ENCODE peak calls at places on chromosomes 6 and 20, in eight cellular contexts. J is endothelial cell of umbilical vein, L is spleen, U is kidney epithelial cell, M is upper lobe of right lung, S is bronchial epithelial cell, R is AG10803, E is MM.1S. O is an unnamed sample.

GRCh38 chr20:24648919-24649318 is 179.5 kb downstream of the SYNDIG1 start:
- DNase-seq in J (no peak), L (peak), U (no peak), M (no peak), S (no peak), R (no peak), E (no peak), O (no peak)

GRCh38 chr20:1775117-1775516 is 117.5 kb upstream of the SIRPG start:
- DNase-seq in J (no peak), L (no peak), U (no peak), M (no peak), S (peak), R (peak), E (no peak), O (no peak)

GRCh38 chr6:140485740-140486467 is 1111.5 kb upstream of the CITED2 start:
- DNase-seq in J (peak), L (no peak), U (peak), M (peak), S (peak), R (peak), E (no peak), O (peak)

GRCh38 chr6:34792605-34793500 is 970 bp downstream of the BLTP3A start:
- DNase-seq in J (peak), L (peak), U (no peak), M (no peak), S (peak), R (peak), E (peak), O (peak)

GRCh38 chr20:34220581-34220980 is 20.6 kb upstream of the ASIP start:
- DNase-seq in J (peak), L (no peak), U (no peak), M (no peak), S (peak), R (peak), E (no peak), O (no peak)

GRCh38 chr6:105593805-105594231 is 190.9 kb upstream of the PREP start:
- DNase-seq in J (no peak), L (no peak), U (no peak), M (no peak), S (no peak), R (peak), E (no peak), O (no peak)

GRCh38 chr20:23629017-23629541 is 8.7 kb downstream of the CST3 start:
- DNase-seq in J (peak), L (no peak), U (peak), M (no peak), S (peak), R (peak), E (no peak), O (peak)

GRCh38 chr6:169292340-169293124 is 38.9 kb upstream of the THBS2 start:
- DNase-seq in J (no peak), L (no peak), U (peak), M (no peak), S (peak), R (peak), E (no peak), O (peak)

GRCh38 chr6:105832358-105832757 is 253.8 kb upstream of the PRDM1 start:
- DNase-seq in J (no peak), L (no peak), U (no peak), M (no peak), S (no peak), R (peak), E (no peak), O (no peak)

GRCh38 chr6:62640749-62641148 is 354.7 kb upstream of the KHDRBS2 start:
- DNase-seq in J (no peak), L (no peak), U (no peak), M (no peak), S (no peak), R (no peak), E (no peak), O (no peak)
- TF ChIP-seq CTCF in J (no peak), L (no peak), U (no peak), M (no peak), S (no peak), R (no peak), E (no peak), O (no peak)

DNA sequence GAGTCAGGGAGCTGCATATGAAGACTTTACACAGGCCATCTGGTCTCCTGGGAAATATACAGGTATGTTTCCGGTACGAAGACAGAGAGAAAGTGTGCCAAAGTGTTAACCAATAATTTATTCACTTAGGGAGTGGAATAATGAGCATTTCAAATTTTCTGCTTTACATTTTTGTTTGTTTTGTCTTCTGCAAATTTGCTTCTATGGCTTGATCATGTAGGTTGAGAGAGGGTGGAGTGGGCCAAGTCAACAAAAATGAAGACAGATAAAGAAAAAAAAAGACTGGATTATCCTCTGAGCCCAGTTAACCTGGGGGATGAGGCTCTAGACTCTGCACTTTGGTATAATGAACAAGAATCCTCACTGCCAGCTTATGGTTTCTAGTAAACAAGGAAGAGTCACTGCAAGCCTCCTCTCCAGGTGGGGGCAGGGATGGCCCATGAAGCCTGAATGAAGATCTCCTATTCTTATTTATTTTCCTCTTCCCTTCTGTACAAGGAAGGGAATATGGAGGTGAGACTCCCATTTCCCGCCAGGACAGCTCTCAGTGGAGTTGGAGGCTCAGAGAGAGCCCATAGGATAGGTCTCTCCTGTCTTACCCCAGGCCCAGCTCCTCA is 37.7 kb downstream of the KCNK17 start:
- DNase-seq in J (no peak), L (no peak), U (no peak), M (no peak), S (no peak), R (no peak), E (no peak), O (no peak)
- H3K4me3 ChIP-seq in J (no peak), L (no peak), U (no peak), M (no peak), S (no peak), R (no peak), E (no peak), O (no peak)

GRCh38 chr6:128370072-128370471 is 150.3 kb downstream of the PTPRK start:
- DNase-seq in J (peak), L (no peak), U (no peak), M (no peak), S (peak), R (peak), E (no peak), O (no peak)
- TF ChIP-seq CTCF in J (no peak), L (no peak), U (no peak), M (no peak), S (no peak), R (peak), E (no peak), O (no peak)

DNA sequence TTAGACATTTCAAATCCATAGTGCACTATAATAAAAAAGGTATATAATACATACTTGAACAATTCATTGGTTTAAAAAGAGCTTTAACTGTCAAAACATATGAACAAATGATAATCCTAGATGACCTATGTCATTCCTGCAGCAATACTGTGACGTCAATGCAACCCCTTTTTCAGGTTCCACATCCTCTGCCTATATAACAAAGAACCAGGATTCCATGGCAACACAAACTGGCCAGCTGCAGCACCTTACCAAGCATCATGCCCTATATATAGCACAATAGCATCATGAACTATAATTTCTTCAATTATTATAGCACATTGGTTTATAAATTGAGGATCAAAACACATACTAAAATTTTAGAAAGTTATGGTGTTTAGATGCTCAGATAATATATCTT is 578 bp upstream of the PTCHD4 start:
- DNase-seq in J (no peak), L (no peak), U (no peak), M (no peak), S (no peak), R (no peak), E (no peak), O (no peak)
- H3K4me3 ChIP-seq in J (no peak), L (no peak), U (no peak), M (no peak), S (no peak), R (no peak), E (no peak), O (no peak)

GRCh38 chr6:3330199-3330598 is 71.5 kb downstream of the PSMG4 start:
- DNase-seq in J (no peak), L (peak), U (no peak), M (no peak), S (no peak), R (no peak), E (no peak), O (no peak)
- TF ChIP-seq CTCF in J (no peak), L (no peak), U (no peak), M (no peak), S (no peak), R (no peak), E (no peak), O (peak)